ENCODE peak calls at places on chromosomes 13 and 19, in four cellular contexts. E is ovary, U is colonic mucosa, V is H7. C is an unnamed sample.

GRCh38 chr19:771332-771785 is 20.4 kb downstream of the MISP start:
- DNase-seq in E (no peak), U (no peak), V (peak; percentile 76), C (no peak)

GRCh38 chr13:30696278-30697176 is 38.8 kb upstream of the ALOX5AP start:
- DNase-seq in E (no peak), U (peak; percentile 41), V (no peak), C (no peak)

GRCh38 chr13:40149611-40150283 is 494.3 kb downstream of the COG6 start:
- DNase-seq in E (peak; percentile 49), U (no peak), V (no peak), C (peak; percentile 19)

GRCh38 chr19:7597689-7598088 is 2.0 kb downstream of the CAMSAP3 start:
- DNase-seq in E (no peak), U (no peak), V (peak; percentile 24), C (no peak)

GRCh38 chr19:38813323-38813722 is 578 bp upstream of the LGALS4 start:
- DNase-seq in E (no peak), U (no peak), V (no peak), C (no peak)

GRCh38 chr13:110280996-110281688 is 25.8 kb downstream of the COL4A1 start:
- DNase-seq in E (no peak), U (no peak), V (no peak), C (no peak)

GRCh38 chr13:74751739-74752138 is 617.5 kb upstream of the KLF12 start:
- DNase-seq in E (peak; percentile 37), U (no peak), V (no peak), C (no peak)

GRCh38 chr13:50130686-50131051 is 115.4 kb downstream of the KCNRG start:
- DNase-seq in E (peak; percentile 32), U (peak; percentile 32), V (peak; percentile 69), C (no peak)

GRCh38 chr19:5487222-5487621 is 32.0 kb downstream of the ZNRF4 start:
- DNase-seq in E (no peak), U (no peak), V (no peak), C (no peak)

GRCh38 chr19:3366761-3367571 is 583 bp downstream of the NFIC start:
- DNase-seq in E (peak; percentile 82), U (peak; percentile 76), V (peak; percentile 93), C (peak; percentile 63)

GRCh38 chr19:9565900-9566705 is 18.2 kb downstream of the ZNF121 start:
- DNase-seq in E (no peak), U (no peak), V (no peak), C (no peak)

GRCh38 chr19:30158067-30158892 is 213.9 kb upstream of the ZNF536 start:
- DNase-seq in E (no peak), U (no peak), V (peak; percentile 20), C (no peak)

GRCh38 chr13:29849071-29849541 is 1.3 kb downstream of the UBL3 start:
- DNase-seq in E (no peak), U (peak; percentile 43), V (peak; percentile 22), C (peak; percentile 21)

GRCh38 chr13:98312606-98313005 is 135.5 kb upstream of the RNF113B start:
- DNase-seq in E (no peak), U (no peak), V (no peak), C (no peak)

GRCh38 chr19:8532170-8532569 is 18.2 kb upstream of the ZNF414 start:
- DNase-seq in E (no peak), U (no peak), V (no peak), C (no peak)

GRCh38 chr13:92316030-92316429 is 910.6 kb upstream of the GPC6 start:
- DNase-seq in E (no peak), U (no peak), V (no peak), C (no peak)

GRCh38 chr13:41648314-41648935 is 191.1 kb downstream of the RGCC start:
- DNase-seq in E (no peak), U (no peak), V (no peak), C (no peak)

GRCh38 chr13:77919351-77920294 is 992 bp upstream of the EDNRB start:
- DNase-seq in E (peak; percentile 38), U (peak; percentile 35), V (peak; percentile 66), C (peak; percentile 8)

GRCh38 chr13:54611400-54611799 is 1582.8 kb downstream of the OLFM4 start:
- DNase-seq in E (no peak), U (no peak), V (no peak), C (no peak)

GRCh38 chr13:94548382-94549240 is 47.3 kb downstream of the TGDS start:
- DNase-seq in E (peak; percentile 43), U (peak; percentile 62), V (peak; percentile 79), C (peak; percentile 36)

GRCh38 chr13:33992891-33993336 is 175.0 kb downstream of the RFC3 start:
- DNase-seq in E (no peak), U (no peak), V (no peak), C (no peak)

GRCh38 chr19:39277598-39277997 is 9.4 kb downstream of the IFNL2 start:
- DNase-seq in E (no peak), U (no peak), V (no peak), C (no peak)

GRCh38 chr19:2246801-2247361 is 2.2 kb upstream of the AMH start:
- DNase-seq in E (peak; percentile 79), U (no peak), V (no peak), C (no peak)

GRCh38 chr13:74930402-74931165 is 551.4 kb downstream of the TBC1D4 start:
- DNase-seq in E (no peak), U (no peak), V (no peak), C (no peak)

GRCh38 chr13:98253526-98253925 is 76.5 kb upstream of the RNF113B start:
- DNase-seq in E (no peak), U (no peak), V (no peak), C (no peak)

GRCh38 chr19:11164879-11165406 is 9.4 kb upstream of the SPC24 start:
- DNase-seq in E (peak; percentile 87), U (peak; percentile 62), V (no peak), C (peak; percentile 19)

GRCh38 chr19:33450689-33451088 is 70.9 kb downstream of the PEPD start:
- DNase-seq in E (no peak), U (no peak), V (no peak), C (no peak)

DNA sequence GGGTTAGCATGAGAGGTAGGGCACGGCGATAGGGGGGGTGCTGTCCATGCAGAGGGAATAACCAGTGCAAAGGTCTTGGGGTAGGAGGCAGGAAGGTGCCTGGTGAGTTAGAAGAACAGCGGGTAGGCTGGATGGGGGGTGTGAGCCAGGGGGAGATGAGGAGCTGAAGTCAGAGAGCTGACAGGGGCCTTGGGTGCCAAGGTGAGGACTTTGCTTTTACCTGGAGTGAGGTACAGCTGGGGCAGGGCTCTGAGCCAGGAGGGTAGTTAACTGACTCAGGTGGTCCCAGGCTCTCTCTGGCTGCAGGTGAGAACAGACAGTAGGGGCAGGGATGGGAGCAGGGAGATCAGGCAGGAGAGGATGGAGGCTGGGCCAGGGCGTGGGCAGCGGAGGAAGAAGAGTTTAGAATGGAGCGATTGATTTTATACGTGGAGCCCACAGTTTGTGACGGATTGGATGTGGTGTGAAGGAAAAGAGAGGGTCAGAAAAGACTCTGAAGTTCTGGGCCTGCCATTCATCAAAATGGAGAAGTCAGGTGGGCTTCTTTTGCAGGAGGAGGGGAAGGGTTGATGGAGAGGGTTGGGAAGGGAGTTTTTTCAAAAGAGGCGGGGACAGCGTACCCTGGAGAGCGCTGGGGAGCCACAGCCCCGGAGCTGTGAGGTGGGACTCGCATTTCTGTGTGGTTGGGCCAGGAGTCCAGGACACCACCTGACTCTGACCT is 1.2 kb upstream of the GRAMD1A start:
- DNase-seq in E (no peak), U (peak; percentile 25), V (peak; percentile 86), C (no peak)
- H3K4me3 ChIP-seq in E (peak overlapping the region; percentile 91), U (peak overlapping the region; percentile 79), V (peak overlapping the region; percentile 72), C (peak overlapping the region; percentile 96)

DNA sequence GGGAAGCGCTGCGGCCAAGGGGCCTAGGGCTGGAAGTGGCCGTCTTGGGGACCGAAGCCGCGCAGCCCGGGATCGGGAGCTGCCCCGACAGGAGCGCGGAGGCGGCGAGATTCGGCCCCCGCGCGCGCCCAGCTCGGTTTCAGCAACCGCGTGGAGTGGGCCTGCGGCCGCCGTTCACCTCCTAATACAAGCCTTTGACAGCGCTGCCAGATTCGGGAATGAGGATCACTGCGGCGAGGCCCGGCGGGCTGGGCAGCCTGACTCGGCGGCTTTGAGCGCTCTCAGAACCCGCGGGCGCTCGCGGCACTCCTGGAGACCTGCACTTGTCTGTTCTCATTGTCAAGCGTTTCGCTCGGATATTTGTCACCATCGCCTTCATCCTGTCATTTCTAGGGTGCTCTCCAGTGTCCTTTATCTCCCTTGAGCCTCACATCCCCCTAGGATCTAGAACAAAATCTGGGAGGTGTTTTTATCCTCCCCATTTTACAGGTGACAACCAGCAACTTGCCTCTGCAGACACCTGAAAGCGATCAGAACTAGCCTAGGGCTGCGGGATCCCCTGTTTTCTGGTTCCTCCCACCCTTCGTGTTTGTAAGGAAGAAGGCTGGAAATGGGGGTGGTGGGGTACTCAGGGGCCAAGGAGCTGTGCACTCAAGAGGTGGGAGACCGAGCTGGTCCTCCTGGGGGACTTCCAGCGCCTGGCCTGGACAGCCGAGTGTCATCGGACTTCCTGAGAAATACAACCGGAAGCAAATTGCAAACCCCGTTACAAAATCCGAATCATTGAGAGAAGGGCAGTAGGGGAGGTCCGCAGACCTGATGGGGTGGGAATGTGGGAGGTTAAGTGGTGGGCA is 1.5 kb upstream of the CDX2 start:
- DNase-seq in E (no peak), U (no peak), V (peak; percentile 62), C (no peak)
- H3K27me3 ChIP-seq in E (no peaks in the 10 kb centered on the region), U (peaks cover 32% of the 10 kb centered on the region), V (peaks cover 98% of the 10 kb centered on the region), C (peaks cover 65% of the 10 kb centered on the region)

GRCh38 chr19:35812220-35813042 is at the start of gene PRODH2:
- DNase-seq in E (no peak), U (no peak), V (no peak), C (no peak)

GRCh38 chr19:35806597-35806996 is 6.0 kb downstream of the PRODH2 start:
- DNase-seq in E (no peak), U (no peak), V (peak; percentile 61), C (no peak)

GRCh38 chr19:35811317-35812219 is 1.1 kb downstream of the PRODH2 start:
- DNase-seq in E (no peak), U (no peak), V (peak; percentile 49), C (no peak)

GRCh38 chr19:35805518-35806102 is 7.0 kb downstream of the PRODH2 start:
- DNase-seq in E (no peak), U (no peak), V (peak; percentile 20), C (no peak)

GRCh38 chr19:35807633-35808032 is 5.0 kb downstream of the PRODH2 start:
- DNase-seq in E (no peak), U (no peak), V (no peak), C (no peak)
- H3K4me3 ChIP-seq in E (no peak overlapping the region), U (no peak overlapping the region), V (no peak overlapping the region), C (no peak overlapping the region)

GRCh38 chr19:53908106-53908932 is 759 bp upstream of the CACNG7 start:
- DNase-seq in E (peak; percentile 57), U (peak; percentile 32), V (peak; percentile 93), C (no peak)
- H3K27me3 ChIP-seq in E (peaks cover 3% of the 10 kb centered on the region), U (peaks cover 36% of the 10 kb centered on the region), V (peaks cover 77% of the 10 kb centered on the region), C (peaks cover 39% of the 10 kb centered on the region)

GRCh38 chr13:21372530-21372929 is 86.6 kb downstream of the ZDHHC20 start:
- DNase-seq in E (no peak), U (no peak), V (no peak), C (no peak)
- H3K4me3 ChIP-seq in E (no peak overlapping the region), U (no peak overlapping the region), V (no peak overlapping the region), C (no peak overlapping the region)

DNA sequence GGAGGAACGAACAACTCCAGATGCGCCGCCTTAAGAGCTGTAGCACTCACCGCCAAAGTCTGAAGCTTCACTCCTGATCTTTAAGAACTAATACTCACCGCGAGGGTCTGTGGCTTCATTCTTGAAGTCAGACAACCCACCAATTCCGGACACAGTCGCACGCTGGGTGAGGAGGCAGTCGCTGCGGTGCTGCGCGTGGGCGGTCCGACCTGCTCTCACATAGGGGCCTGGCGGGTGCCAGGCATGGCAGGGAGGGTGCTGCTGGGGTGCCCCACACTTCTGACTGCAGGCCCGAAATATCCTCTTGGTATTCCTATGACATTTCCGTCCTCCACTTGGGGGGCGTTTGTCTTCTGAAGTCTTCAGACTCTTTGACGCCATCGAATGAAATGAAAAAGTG is 7.4 kb upstream of the MICU2 start:
- DNase-seq in E (no peak), U (no peak), V (no peak), C (no peak)
- H3K27me3 ChIP-seq in E (no peaks in the 10 kb centered on the region), U (no peaks in the 10 kb centered on the region), V (peaks cover 1% of the 10 kb centered on the region), C (no peaks in the 10 kb centered on the region)